ENCODE peak calls at places on chromosomes 12 and 14, in nine cellular contexts. J is GM23338; K is PC-3; B is Karpas-422; S is naive thymus-derived CD4-positive, alpha-beta T cell; U is GM23248; R is neuronal stem cell; X is mammary epithelial cell; D is left ventricle myocardium inferior. W is an unnamed sample.
A peak's percentile ranks its signal among the peaks of the same experiment; 100 is the strongest.

GRCh38 chr14:59004012-59004411 is 184.5 kb upstream of the DAAM1 start:
- DNase-seq in R (no peak), D (no peak), B (no peak), U (peak; percentile 33), J (no peak), K (peak; percentile 30), S (no peak), X (no peak), W (no peak)

GRCh38 chr14:51733147-51733546 is 81.4 kb downstream of the FRMD6 start:
- DNase-seq in B (no peak), U (peak; percentile 49), R (no peak), X (no peak), S (no peak), D (no peak), J (no peak), K (no peak), W (no peak)

GRCh38 chr12:113958108-113958507 is 8.0 kb downstream of the RBM19 start:
- DNase-seq in J (no peak), R (no peak), K (no peak), D (no peak), B (no peak), S (no peak), U (no peak), X (no peak), W (no peak)

GRCh38 chr12:27337376-27337775 is 4.7 kb downstream of the BMAL2 start:
- DNase-seq in J (peak; percentile 43), U (no peak), R (no peak), K (no peak), B (no peak), S (no peak), D (no peak), X (no peak), W (no peak)

GRCh38 chr14:81276699-81277069 is 55.9 kb upstream of the GTF2A1 start:
- DNase-seq in X (no peak), D (no peak), K (no peak), B (no peak), J (no peak), S (no peak), U (no peak), R (no peak), W (no peak)

GRCh38 chr14:23413681-23414080 is 5.6 kb upstream of the MYH6 start:
- DNase-seq in R (no peak), X (no peak), D (no peak), J (no peak), U (no peak), K (no peak), S (no peak), B (no peak), W (no peak)

GRCh38 chr12:69096669-69097364 is 142.6 kb upstream of the CPSF6 start:
- DNase-seq in K (peak; percentile 55), D (no peak), U (peak; percentile 50), J (no peak), S (no peak), B (no peak), X (peak; percentile 21), R (no peak), W (no peak)

GRCh38 chr12:128019996-128020544 is 246.9 kb upstream of the TMEM132C start:
- DNase-seq in J (no peak), R (no peak), S (no peak), B (no peak), D (no peak), X (no peak), K (no peak), U (no peak), W (no peak)

GRCh38 chr12:94771199-94771598 is 120.8 kb upstream of the TMCC3 start:
- DNase-seq in J (no peak), R (no peak), S (no peak), K (no peak), U (no peak), D (no peak), B (no peak), X (no peak), W (no peak)

GRCh38 chr12:55720894-55721444 is 776 bp downstream of the RDH5 start:
- DNase-seq in S (no peak), B (no peak), K (peak; percentile 98), D (peak; percentile 56), U (peak; percentile 99), J (peak; percentile 71), X (peak; percentile 91), R (no peak), W (peak; percentile 63)

GRCh38 chr12:64450711-64451486 is 1.0 kb upstream of the TBK1 start:
- DNase-seq in X (peak; percentile 4), K (peak; percentile 25), R (peak; percentile 79), D (no peak), J (peak; percentile 57), U (peak; percentile 45), S (no peak), B (peak; percentile 78), W (no peak)

GRCh38 chr12:93127107-93127560 is 198.0 kb upstream of the EEA1 start:
- DNase-seq in B (no peak), D (no peak), K (no peak), X (no peak), U (no peak), J (no peak), S (no peak), R (no peak), W (no peak)
- H3K36me3 ChIP-seq in B (no peaks in the 10 kb centered on the region), D (no peaks in the 10 kb centered on the region), K (no peaks in the 10 kb centered on the region), X (no peaks in the 10 kb centered on the region), U (no peaks in the 10 kb centered on the region), J (no peaks in the 10 kb centered on the region), S (no peaks in the 10 kb centered on the region), R (no peaks in the 10 kb centered on the region), W (no peaks in the 10 kb centered on the region)

DNA sequence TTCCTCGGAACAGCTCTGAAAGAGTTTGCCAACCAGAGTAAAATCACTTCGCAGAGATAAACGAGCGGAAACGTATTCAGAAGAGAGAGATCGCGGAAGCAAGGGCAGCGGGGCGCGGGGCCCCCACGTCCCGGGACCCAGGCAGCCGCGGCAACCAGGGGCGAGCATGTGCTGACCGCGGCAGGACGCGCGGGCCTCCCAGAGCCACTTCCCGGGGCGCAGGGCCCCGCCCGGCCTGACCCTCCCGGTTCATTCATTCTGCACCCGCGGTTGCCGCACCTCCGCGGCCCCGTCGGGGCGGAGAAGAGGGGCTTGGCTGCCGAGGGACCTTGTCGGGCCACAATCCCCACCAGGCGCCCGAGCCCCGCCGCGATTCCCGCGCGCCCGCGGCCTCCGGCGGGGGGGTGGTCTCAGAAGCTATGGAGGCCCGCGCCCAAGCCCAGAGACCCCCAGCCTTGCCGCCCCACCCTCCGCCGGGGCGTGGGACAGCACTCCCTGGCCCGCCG is 583 bp downstream of the UBE2N start:
- DNase-seq in J (peak; percentile 45), K (peak; percentile 12), R (peak; percentile 12), X (no peak), S (peak; percentile 58), B (peak; percentile 76), U (peak; percentile 69), D (peak; percentile 33), W (peak; percentile 18)
- H3K4me1 ChIP-seq in J (peaks cover 44% of the 10 kb centered on the region), K (peaks cover 34% of the 10 kb centered on the region), R (peaks cover 9% of the 10 kb centered on the region), X (peaks cover 32% of the 10 kb centered on the region), S (peaks cover 51% of the 10 kb centered on the region), B (peaks cover 58% of the 10 kb centered on the region), U (peaks cover 26% of the 10 kb centered on the region), D (peaks cover 66% of the 10 kb centered on the region), W (peaks cover 9% of the 10 kb centered on the region)

GRCh38 chr12:54294152-54294913 is 6.5 kb downstream of the NFE2 start:
- DNase-seq in J (peak; percentile 89), X (no peak), R (peak; percentile 41), K (peak; percentile 49), U (peak; percentile 51), B (peak; percentile 83), S (peak; percentile 42), D (peak; percentile 53), W (peak; percentile 32)

GRCh38 chr12:54296393-54297121 is 4.3 kb downstream of the NFE2 start:
- DNase-seq in X (no peak), U (no peak), K (no peak), S (no peak), B (no peak), R (no peak), J (no peak), D (no peak), W (no peak)

GRCh38 chr12:54292931-54293241 is 7.9 kb downstream of the NFE2 start:
- DNase-seq in D (no peak), B (no peak), J (no peak), X (no peak), K (no peak), U (no peak), S (no peak), R (no peak), W (no peak)

GRCh38 chr12:54292083-54292930 is 8.5 kb downstream of the NFE2 start:
- DNase-seq in S (no peak), B (no peak), K (no peak), D (no peak), U (no peak), X (no peak), R (no peak), J (no peak), W (no peak)

DNA sequence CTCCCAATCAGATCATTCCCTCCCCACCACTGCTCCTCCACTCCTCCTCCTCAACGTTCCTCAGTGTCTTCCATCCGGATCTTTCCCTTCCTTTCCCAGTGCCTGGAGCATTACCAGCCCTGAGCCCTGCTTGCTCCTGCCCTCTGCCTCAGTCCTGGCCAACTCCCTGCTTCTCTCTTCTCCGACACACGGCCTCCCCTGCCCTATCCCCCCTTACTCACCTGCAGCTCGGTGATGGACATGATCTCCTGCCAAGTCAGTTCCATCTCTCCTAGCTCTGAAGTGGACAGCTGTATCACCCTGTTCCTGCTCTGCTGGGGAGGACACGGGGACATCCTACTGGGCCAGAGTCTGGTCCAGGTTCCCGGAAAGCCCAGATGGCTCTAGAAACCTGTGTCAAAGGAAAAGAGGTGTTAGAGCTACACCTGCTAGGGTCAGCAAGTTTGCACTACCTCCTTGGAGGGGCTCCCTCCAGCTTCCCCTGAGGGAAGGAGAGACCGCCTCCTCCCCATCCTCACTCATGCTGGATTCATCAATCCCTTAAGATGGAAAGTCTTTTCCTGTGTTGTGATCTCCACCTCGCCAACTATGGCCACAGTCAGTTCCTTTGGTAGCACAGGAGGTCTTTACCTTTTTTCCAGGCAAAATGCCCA is 5.8 kb downstream of the NFE2 start:
- DNase-seq in U (no peak), J (no peak), K (no peak), S (no peak), D (no peak), X (no peak), B (no peak), R (no peak), W (no peak)
- H3K4me3 ChIP-seq in U (no peak overlapping the region), J (no peak overlapping the region), K (no peak overlapping the region), S (no peak overlapping the region), D (no peak overlapping the region), X (no peak overlapping the region), B (no peak overlapping the region), R (no peak overlapping the region), W (no peak overlapping the region)

GRCh38 chr14:93017898-93018297 is 94.9 kb downstream of the CHGA start:
- DNase-seq in R (no peak), B (no peak), J (no peak), D (no peak), K (no peak), U (no peak), S (no peak), X (no peak), W (no peak)

GRCh38 chr14:93017341-93017797 is 94.4 kb downstream of the CHGA start:
- DNase-seq in J (no peak), K (no peak), X (no peak), S (no peak), B (no peak), D (peak; percentile 74), R (no peak), U (no peak), W (peak; percentile 48)

GRCh38 chr14:93018401-93018800 is 95.5 kb downstream of the CHGA start:
- DNase-seq in K (no peak), S (no peak), B (no peak), R (no peak), D (no peak), U (peak; percentile 44), J (no peak), X (no peak), W (no peak)

GRCh38 chr14:93019367-93019843 is 96.3 kb downstream of the ITPK1 start:
- DNase-seq in D (no peak), B (no peak), X (no peak), J (no peak), S (no peak), U (no peak), R (no peak), K (no peak), W (peak; percentile 58)

GRCh38 chr14:93019970-93020369 is 95.8 kb downstream of the ITPK1 start:
- DNase-seq in J (no peak), U (no peak), S (no peak), X (no peak), K (no peak), B (no peak), R (no peak), D (no peak), W (no peak)
- H3K36me3 ChIP-seq in J (no peaks in the 10 kb centered on the region), U (no peaks in the 10 kb centered on the region), S (no peaks in the 10 kb centered on the region), X (no peaks in the 10 kb centered on the region), K (no peaks in the 10 kb centered on the region), B (no peaks in the 10 kb centered on the region), R (no peaks in the 10 kb centered on the region), D (no peaks in the 10 kb centered on the region), W (no peaks in the 10 kb centered on the region)

W was measured in uterus.